ENCODE peak calls at places on chromosomes 12 and 14, in four cellular contexts. F, U, N and L are unnamed samples.

GRCh38 chr12:102169922-102170698 is 27.5 kb downstream of the PMCH start:
- DNase-seq in F (peak; percentile 63), U (peak; percentile 73), N (peak; percentile 15), L (no peak)

GRCh38 chr12:45234134-45234865 is 18.4 kb downstream of the ANO6 start:
- DNase-seq in F (peak; percentile 98), U (no peak), N (peak; percentile 96), L (peak; percentile 65)

GRCh38 chr12:62714409-62715075 is 220.4 kb downstream of the PPM1H start:
- DNase-seq in F (no peak), U (no peak), N (no peak), L (peak; percentile 70)

GRCh38 chr14:97456497-97456896 is 659.3 kb downstream of the VRK1 start:
- DNase-seq in F (no peak), U (no peak), N (no peak), L (no peak)

GRCh38 chr12:125069616-125070015 is 4.4 kb downstream of the AACS start:
- DNase-seq in F (no peak), U (no peak), N (no peak), L (no peak)

GRCh38 chr12:109827566-109828550 is 5.3 kb downstream of the TRPV4 start:
- DNase-seq in F (no peak), U (no peak), N (no peak), L (no peak)

GRCh38 chr12:114408881-114409795 is 3.2 kb upstream of the TBX5 start:
- DNase-seq in F (peak; percentile 79), U (no peak), N (no peak), L (no peak)

GRCh38 chr14:59103396-59103795 is 85.1 kb upstream of the DAAM1 start:
- DNase-seq in F (peak; percentile 71), U (no peak), N (peak; percentile 12), L (no peak)

GRCh38 chr12:13772264-13772663 is 209.1 kb downstream of the GRIN2B start:
- DNase-seq in F (no peak), U (no peak), N (no peak), L (no peak)

GRCh38 chr12:8689606-8690175 is 8.1 kb upstream of the RIMKLB start:
- DNase-seq in F (no peak), U (no peak), N (no peak), L (no peak)

GRCh38 chr12:49917126-49917787 is 13.6 kb upstream of the FAIM2 start:
- DNase-seq in F (no peak), U (no peak), N (no peak), L (no peak)

GRCh38 chr14:80784824-80785223 is 156.7 kb downstream of the CEP128 start:
- DNase-seq in F (peak; percentile 49), U (no peak), N (no peak), L (no peak)

GRCh38 chr12:48750769-48751356 is 34.4 kb upstream of the CCNT1 start:
- DNase-seq in F (peak; percentile 44), U (no peak), N (peak; percentile 56), L (no peak)

GRCh38 chr12:18868673-18869072 is 130.8 kb downstream of the CAPZA3 start:
- DNase-seq in F (peak; percentile 58), U (no peak), N (peak; percentile 56), L (no peak)
- H3K4me3 ChIP-seq in F (no peak overlapping the region), U (no peak overlapping the region), N (no peak overlapping the region), L (no peak overlapping the region)

DNA sequence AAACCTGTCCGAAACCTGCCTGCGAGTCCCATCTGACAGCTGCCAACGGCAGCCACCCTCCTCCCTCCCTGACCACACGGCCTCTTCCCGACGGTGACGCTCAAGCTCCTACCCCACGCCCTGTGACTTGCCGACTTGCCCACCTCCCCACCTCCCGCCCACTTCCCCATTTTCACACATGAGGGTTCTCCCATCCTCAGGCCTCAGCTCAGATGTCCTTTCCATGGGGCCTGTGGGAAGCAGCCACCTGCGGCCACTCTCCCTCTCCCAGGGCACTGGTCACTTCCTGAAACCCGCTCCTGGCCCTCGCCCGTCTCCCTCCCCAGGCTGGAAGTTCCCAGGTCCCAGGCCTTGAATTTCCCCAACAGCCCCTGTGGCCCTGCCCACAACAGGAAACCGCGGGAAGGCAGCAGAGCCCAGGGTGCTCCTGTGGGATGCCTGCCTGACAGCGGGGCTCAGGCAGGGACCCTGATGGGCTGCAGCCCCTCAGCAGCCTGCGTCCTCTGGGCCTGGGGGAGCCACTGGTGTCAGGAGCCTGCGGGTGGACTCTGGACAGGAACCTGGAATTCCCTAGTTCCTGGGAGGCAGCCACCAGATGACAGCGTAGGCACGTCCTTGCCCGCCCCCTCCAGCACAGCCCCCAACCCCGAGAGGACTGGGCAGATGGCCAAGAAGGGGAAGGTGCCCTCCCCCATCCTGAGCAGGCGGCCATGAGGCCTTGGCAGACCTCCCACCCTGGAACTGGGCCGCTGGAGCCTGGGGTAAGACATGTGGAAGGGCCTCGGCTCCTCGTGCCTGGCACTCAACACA is 60.6 kb upstream of the FBRSL1 start:
- DNase-seq in F (no peak), U (no peak), N (peak; percentile 21), L (no peak)
- H3K27me3 ChIP-seq in F (peaks cover 34% of the 10 kb centered on the region), U (no peaks in the 10 kb centered on the region), N (peaks cover 8% of the 10 kb centered on the region), L (peaks cover 3% of the 10 kb centered on the region)

GRCh38 chr14:103593577-103593976 is 30.8 kb downstream of the COA8 start:
- DNase-seq in F (no peak), U (no peak), N (no peak), L (no peak)
- H3K4me3 ChIP-seq in F (no peak overlapping the region), U (no peak overlapping the region), N (no peak overlapping the region), L (no peak overlapping the region)

DNA sequence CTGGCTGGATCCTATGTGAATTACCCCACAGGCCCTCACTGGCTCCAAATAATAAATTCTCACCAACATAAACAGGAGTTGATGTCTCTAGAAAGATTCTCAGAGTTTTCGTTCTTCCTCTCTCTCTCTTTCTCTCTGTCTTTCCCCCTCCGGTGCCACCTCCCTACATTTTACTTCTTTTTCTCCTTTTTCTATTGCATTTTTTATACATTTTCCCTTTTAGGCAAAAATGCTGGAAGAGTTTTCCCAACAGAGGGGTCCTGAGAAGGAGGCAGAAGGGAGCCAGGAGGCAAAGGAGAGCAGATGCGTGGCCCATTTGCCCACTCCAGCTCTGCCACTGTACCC is 826 bp upstream of the HOXC6 start:
- DNase-seq in F (no peak), U (no peak), N (no peak), L (no peak)
- H3K27me3 ChIP-seq in F (peaks cover 86% of the 10 kb centered on the region), U (peaks cover 2% of the 10 kb centered on the region), N (no peaks in the 10 kb centered on the region), L (no peaks in the 10 kb centered on the region)